ENCODE peak calls at places on chromosomes 6 and 20, in five cellular contexts. One of them, this sample, is unnamed.

GRCh38 chr6:113634352-113635163 is 222.6 kb upstream of the MARCKS start:
- DNase-seq in CD8-positive, alpha-beta T cell: no peak
- DNase-seq in HFFc6: peak
- DNase-seq in right atrium auricular region: no peak
- DNase-seq in IMR-90: peak
- DNase-seq in this sample: no peak

GRCh38 chr20:5654557-5654956 is 95.6 kb upstream of the SHLD1 start:
- DNase-seq in right atrium auricular region: no peak
- DNase-seq in HFFc6: peak
- DNase-seq in CD8-positive, alpha-beta T cell: no peak
- DNase-seq in IMR-90: peak
- DNase-seq in this sample: no peak

GRCh38 chr6:36633915-36634314 is 39.8 kb downstream of the SRSF3 start:
- DNase-seq in HFFc6: peak
- DNase-seq in right atrium auricular region: peak
- DNase-seq in IMR-90: peak
- DNase-seq in CD8-positive, alpha-beta T cell: no peak
- DNase-seq in this sample: peak

GRCh38 chr6:77313595-77313994 is 149.7 kb downstream of the HTR1B start:
- DNase-seq in right atrium auricular region: no peak
- DNase-seq in CD8-positive, alpha-beta T cell: no peak
- DNase-seq in HFFc6: no peak
- DNase-seq in IMR-90: no peak
- DNase-seq in this sample: no peak

GRCh38 chr6:25329982-25330381 is 50.8 kb downstream of the CARMIL1 start:
- DNase-seq in HFFc6: no peak
- DNase-seq in IMR-90: no peak
- DNase-seq in right atrium auricular region: no peak
- DNase-seq in CD8-positive, alpha-beta T cell: no peak
- DNase-seq in this sample: no peak

GRCh38 chr6:87757792-87758191 is 55.8 kb upstream of the AKIRIN2 start:
- DNase-seq in right atrium auricular region: no peak
- DNase-seq in IMR-90: no peak
- DNase-seq in CD8-positive, alpha-beta T cell: no peak
- DNase-seq in HFFc6: no peak
- DNase-seq in this sample: no peak

GRCh38 chr6:19851273-19852089 is 14.3 kb downstream of the ID4 start:
- DNase-seq in IMR-90: peak
- DNase-seq in right atrium auricular region: no peak
- DNase-seq in CD8-positive, alpha-beta T cell: no peak
- DNase-seq in HFFc6: peak
- DNase-seq in this sample: no peak

GRCh38 chr6:106560966-106561740 is 68.1 kb downstream of the RTN4IP1 start:
- DNase-seq in HFFc6: peak
- DNase-seq in IMR-90: peak
- DNase-seq in right atrium auricular region: no peak
- DNase-seq in CD8-positive, alpha-beta T cell: no peak
- DNase-seq in this sample: no peak

GRCh38 chr6:118985123-118985830 is 50.3 kb upstream of the MCM9 start:
- DNase-seq in right atrium auricular region: no peak
- DNase-seq in HFFc6: no peak
- DNase-seq in IMR-90: no peak
- DNase-seq in CD8-positive, alpha-beta T cell: no peak
- DNase-seq in this sample: no peak

GRCh38 chr6:14797875-14798593 is 447.8 kb upstream of the JARID2 start:
- DNase-seq in right atrium auricular region: no peak
- DNase-seq in HFFc6: no peak
- DNase-seq in IMR-90: no peak
- DNase-seq in CD8-positive, alpha-beta T cell: no peak
- DNase-seq in this sample: no peak

GRCh38 chr6:35318200-35318844 is 20.7 kb downstream of the DEF6 start:
- DNase-seq in IMR-90: peak
- DNase-seq in right atrium auricular region: peak
- DNase-seq in CD8-positive, alpha-beta T cell: no peak
- DNase-seq in HFFc6: peak
- DNase-seq in this sample: peak
- TF ChIP-seq CTCF in IMR-90: peak
- TF ChIP-seq CTCF in right atrium auricular region: no peak
- TF ChIP-seq CTCF in CD8-positive, alpha-beta T cell: no peak
- TF ChIP-seq CTCF in HFFc6: peak
- TF ChIP-seq CTCF in this sample: no peak

GRCh38 chr6:33416386-33417126 is 1.4 kb downstream of the CUTA start:
- DNase-seq in HFFc6: no peak
- DNase-seq in CD8-positive, alpha-beta T cell: no peak
- DNase-seq in right atrium auricular region: no peak
- DNase-seq in IMR-90: peak
- DNase-seq in this sample: no peak

GRCh38 chr6:33419580-33420492 is at the start of gene SYNGAP1:
- DNase-seq in right atrium auricular region: no peak
- DNase-seq in HFFc6: no peak
- DNase-seq in IMR-90: peak
- DNase-seq in CD8-positive, alpha-beta T cell: peak
- DNase-seq in this sample: peak

GRCh38 chr6:33418690-33419291 is 884 bp upstream of the CUTA start:
- DNase-seq in IMR-90: peak
- DNase-seq in CD8-positive, alpha-beta T cell: peak
- DNase-seq in right atrium auricular region: no peak
- DNase-seq in HFFc6: no peak
- DNase-seq in this sample: no peak

GRCh38 chr6:33417127-33417902 is 592 bp downstream of the CUTA start:
- DNase-seq in HFFc6: peak
- DNase-seq in CD8-positive, alpha-beta T cell: peak
- DNase-seq in right atrium auricular region: no peak
- DNase-seq in IMR-90: peak
- DNase-seq in this sample: no peak

DNA sequence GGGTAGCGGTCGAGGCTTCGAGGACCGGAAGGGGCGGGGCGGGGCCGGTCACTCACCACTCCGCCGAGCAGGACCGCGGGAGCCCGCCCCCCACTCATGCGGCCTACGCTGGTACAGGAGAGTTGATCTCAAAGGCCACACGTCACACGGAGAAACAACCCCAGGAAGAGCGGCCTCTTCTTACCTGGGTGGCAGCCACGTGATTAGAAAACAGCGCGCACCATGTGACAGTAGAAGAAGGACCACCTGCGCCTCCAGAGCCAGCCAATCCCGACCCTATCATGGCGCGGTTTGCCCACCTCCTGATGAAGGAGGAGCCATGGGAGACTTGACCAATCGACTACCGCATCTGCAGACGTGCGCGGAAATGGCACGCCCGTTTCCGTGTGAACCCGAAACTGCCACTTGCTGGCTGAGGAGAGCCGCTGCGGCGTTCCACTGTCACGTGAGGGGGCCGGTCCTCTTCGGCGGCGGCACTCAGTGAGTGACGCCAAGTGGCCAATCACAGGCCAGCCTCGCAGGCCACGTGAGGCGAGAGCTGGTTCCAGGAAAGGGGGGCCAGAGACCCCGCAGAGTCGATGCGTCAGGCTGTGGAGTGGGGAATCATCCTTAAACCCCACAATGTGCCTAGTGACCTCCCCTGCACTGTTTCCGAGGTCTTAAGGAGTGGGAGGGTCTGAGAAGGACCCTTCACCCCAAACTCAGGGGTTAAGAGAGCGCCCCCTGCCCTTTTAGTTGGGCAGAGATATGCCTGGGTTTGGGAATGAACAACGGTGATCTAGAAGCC is at the start of gene CUTA:
- DNase-seq in IMR-90: peak
- DNase-seq in CD8-positive, alpha-beta T cell: peak
- DNase-seq in HFFc6: peak
- DNase-seq in right atrium auricular region: peak
- DNase-seq in this sample: peak
- TF ChIP-seq CTCF in IMR-90: peak
- TF ChIP-seq CTCF in CD8-positive, alpha-beta T cell: peak
- TF ChIP-seq CTCF in HFFc6: peak
- TF ChIP-seq CTCF in right atrium auricular region: peak
- TF ChIP-seq CTCF in this sample: no peak

GRCh38 chr6:5395719-5396118 is 134.4 kb downstream of the FARS2 start:
- DNase-seq in IMR-90: no peak
- DNase-seq in HFFc6: no peak
- DNase-seq in CD8-positive, alpha-beta T cell: no peak
- DNase-seq in right atrium auricular region: no peak
- DNase-seq in this sample: no peak
- TF ChIP-seq CTCF in IMR-90: no peak
- TF ChIP-seq CTCF in HFFc6: peak
- TF ChIP-seq CTCF in CD8-positive, alpha-beta T cell: no peak
- TF ChIP-seq CTCF in right atrium auricular region: no peak
- TF ChIP-seq CTCF in this sample: no peak

DNA sequence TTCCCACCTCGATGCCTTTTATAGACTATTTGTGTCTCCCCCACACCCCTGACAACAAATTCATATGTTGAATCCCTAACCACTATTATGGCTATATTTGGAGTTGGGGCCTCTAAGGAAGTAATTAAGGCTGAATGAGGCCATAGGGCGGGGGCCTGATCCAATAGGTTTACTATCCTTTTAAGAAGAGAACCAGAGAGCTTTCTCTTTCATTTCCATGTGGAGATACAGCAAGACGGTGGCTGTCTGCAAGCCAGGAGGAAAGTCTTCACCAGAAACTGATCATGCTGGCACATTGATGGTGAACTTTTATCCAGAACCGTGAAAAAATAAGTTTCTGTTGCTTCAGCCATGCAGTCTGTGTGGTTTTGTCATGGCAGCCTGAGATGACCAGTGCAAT is 38.9 kb upstream of the CLIC5 start:
- DNase-seq in HFFc6: no peak
- DNase-seq in IMR-90: no peak
- DNase-seq in right atrium auricular region: no peak
- DNase-seq in CD8-positive, alpha-beta T cell: no peak
- DNase-seq in this sample: no peak
- TF ChIP-seq CTCF in HFFc6: no peak
- TF ChIP-seq CTCF in IMR-90: no peak
- TF ChIP-seq CTCF in right atrium auricular region: no peak
- TF ChIP-seq CTCF in CD8-positive, alpha-beta T cell: no peak
- TF ChIP-seq CTCF in this sample: no peak

DNA sequence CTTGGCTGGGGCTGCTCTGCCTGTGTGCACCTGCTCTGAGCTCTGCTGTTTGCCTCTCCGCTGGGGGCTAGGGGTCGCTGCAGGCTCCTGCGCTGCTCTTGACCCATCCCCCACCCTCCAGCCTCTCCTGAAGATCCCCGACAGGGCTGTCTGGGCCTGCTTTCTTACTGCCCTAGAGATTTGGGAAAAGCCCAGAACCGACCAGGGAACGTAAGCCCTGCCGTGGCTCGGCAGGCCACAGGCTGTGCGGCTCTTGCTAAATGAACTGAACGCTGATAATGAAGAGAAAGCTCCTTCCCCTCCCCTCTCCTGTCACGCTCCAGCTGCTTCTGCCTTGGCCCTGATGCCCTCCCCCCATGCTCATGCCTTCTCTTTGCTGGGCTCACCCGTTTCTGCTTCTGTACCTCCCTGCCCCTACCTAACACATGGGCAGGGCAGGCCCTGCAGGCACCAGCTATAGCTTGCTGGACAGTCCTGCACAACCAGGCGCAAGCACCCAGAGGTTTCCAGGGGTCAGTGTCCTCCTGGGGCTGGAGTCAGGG is 32.0 kb upstream of the PCMTD2 start:
- DNase-seq in HFFc6: no peak
- DNase-seq in CD8-positive, alpha-beta T cell: no peak
- DNase-seq in right atrium auricular region: no peak
- DNase-seq in IMR-90: peak
- DNase-seq in this sample: no peak
- TF ChIP-seq CTCF in HFFc6: peak
- TF ChIP-seq CTCF in CD8-positive, alpha-beta T cell: no peak
- TF ChIP-seq CTCF in right atrium auricular region: no peak
- TF ChIP-seq CTCF in IMR-90: peak
- TF ChIP-seq CTCF in this sample: no peak

GRCh38 chr6:8494730-8495129 is 59.4 kb upstream of the SLC35B3 start:
- DNase-seq in right atrium auricular region: no peak
- DNase-seq in IMR-90: no peak
- DNase-seq in HFFc6: no peak
- DNase-seq in CD8-positive, alpha-beta T cell: no peak
- DNase-seq in this sample: no peak

DNA sequence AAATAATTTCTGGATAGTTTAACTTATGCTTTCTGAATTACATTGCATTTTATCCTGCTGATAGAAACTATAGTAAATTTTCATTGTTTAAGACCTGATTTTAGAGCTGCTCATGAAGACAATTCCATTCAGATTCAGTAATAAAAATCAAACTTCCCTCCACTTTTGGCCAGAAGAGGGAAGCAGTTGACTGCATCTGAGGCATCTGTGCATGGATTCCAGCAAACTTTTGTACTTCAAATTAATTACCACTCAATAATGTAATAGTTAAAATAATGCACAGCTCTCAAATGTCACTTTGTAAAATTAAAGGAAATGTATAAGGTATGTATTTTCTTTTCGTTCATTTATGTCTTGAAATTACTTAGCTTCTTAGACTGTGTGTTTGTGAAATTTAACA is 64.2 kb upstream of the SLC35B3 start:
- DNase-seq in CD8-positive, alpha-beta T cell: no peak
- DNase-seq in right atrium auricular region: no peak
- DNase-seq in HFFc6: no peak
- DNase-seq in IMR-90: no peak
- DNase-seq in this sample: no peak
- TF ChIP-seq CTCF in CD8-positive, alpha-beta T cell: no peak
- TF ChIP-seq CTCF in right atrium auricular region: no peak
- TF ChIP-seq CTCF in HFFc6: peak
- TF ChIP-seq CTCF in IMR-90: peak
- TF ChIP-seq CTCF in this sample: no peak

GRCh38 chr20:20594171-20594530 is 118.3 kb downstream of the RALGAPA2 start:
- DNase-seq in IMR-90: peak
- DNase-seq in CD8-positive, alpha-beta T cell: no peak
- DNase-seq in right atrium auricular region: no peak
- DNase-seq in HFFc6: peak
- DNase-seq in this sample: no peak
- TF ChIP-seq CTCF in IMR-90: peak
- TF ChIP-seq CTCF in CD8-positive, alpha-beta T cell: no peak
- TF ChIP-seq CTCF in right atrium auricular region: no peak
- TF ChIP-seq CTCF in HFFc6: peak
- TF ChIP-seq CTCF in this sample: peak

GRCh38 chr6:115972679-115973078 is 88.0 kb downstream of the FRK start:
- DNase-seq in HFFc6: no peak
- DNase-seq in right atrium auricular region: no peak
- DNase-seq in CD8-positive, alpha-beta T cell: no peak
- DNase-seq in IMR-90: no peak
- DNase-seq in this sample: no peak
- TF ChIP-seq CTCF in HFFc6: no peak
- TF ChIP-seq CTCF in right atrium auricular region: no peak
- TF ChIP-seq CTCF in CD8-positive, alpha-beta T cell: no peak
- TF ChIP-seq CTCF in IMR-90: no peak
- TF ChIP-seq CTCF in this sample: no peak